ENCODE peak calls at places on chromosomes 11 and 22, in seven cellular contexts. Y, R, I, J, L, E and H are unnamed samples.
A peak's percentile ranks its signal among the peaks of the same experiment; 100 is the strongest.

GRCh38 chr22:40436460-40437431 is 66.4 kb downstream of the SGSM3 start:
- DNase-seq in Y (no peak), R (no peak), I (peak; percentile 56), J (peak; percentile 26), L (no peak), E (peak; percentile 58), H (peak; percentile 53)

GRCh38 chr11:22656128-22656527 is 10.3 kb upstream of the GAS2 start:
- DNase-seq in Y (no peak), R (no peak), I (no peak), J (no peak), L (no peak), E (no peak), H (no peak)

GRCh38 chr11:94934836-94935235 is 38.5 kb downstream of the CWC15 start:
- DNase-seq in Y (no peak), R (no peak), I (no peak), J (peak; percentile 26), L (no peak), E (no peak), H (no peak)

GRCh38 chr11:77654770-77655434 is 17.3 kb upstream of the CLNS1A start:
- DNase-seq in Y (no peak), R (no peak), I (no peak), J (no peak), L (no peak), E (no peak), H (no peak)

GRCh38 chr11:84036664-84037194 is 750.6 kb upstream of the CCDC90B start:
- DNase-seq in Y (no peak), R (no peak), I (no peak), J (no peak), L (no peak), E (no peak), H (no peak)

GRCh38 chr11:78131956-78132355 is 7.5 kb downstream of the ALG8 start:
- DNase-seq in Y (no peak), R (no peak), I (no peak), J (no peak), L (no peak), E (no peak), H (no peak)

GRCh38 chr11:11482726-11483125 is 129.7 kb upstream of the CSNK2A3 start:
- DNase-seq in Y (no peak), R (no peak), I (no peak), J (no peak), L (no peak), E (no peak), H (no peak)

GRCh38 chr11:61511383-61511782 is 2.8 kb downstream of the LRRC10B start:
- DNase-seq in Y (no peak), R (no peak), I (no peak), J (no peak), L (no peak), E (no peak), H (no peak)

GRCh38 chr11:69280994-69281393 is 13.0 kb upstream of the MYEOV start:
- DNase-seq in Y (no peak), R (no peak), I (no peak), J (no peak), L (no peak), E (no peak), H (no peak)

GRCh38 chr11:118304227-118304808 is at the start of gene CD3E:
- DNase-seq in Y (peak; percentile 56), R (no peak), I (no peak), J (peak; percentile 84), L (no peak), E (no peak), H (no peak)

GRCh38 chr11:36793542-36793926 is 195.5 kb upstream of the RAG2 start:
- DNase-seq in Y (no peak), R (no peak), I (no peak), J (no peak), L (no peak), E (no peak), H (peak; percentile 4)

GRCh38 chr11:120027546-120028180 is 110.2 kb downstream of the TRIM29 start:
- DNase-seq in Y (no peak), R (peak; percentile 42), I (no peak), J (no peak), L (no peak), E (no peak), H (no peak)

GRCh38 chr11:45294499-45294898 is 8.4 kb upstream of the SYT13 start:
- DNase-seq in Y (no peak), R (peak; percentile 65), I (no peak), J (no peak), L (no peak), E (no peak), H (no peak)

GRCh38 chr11:60251485-60252207 is 8.7 kb upstream of the MS4A4E start:
- DNase-seq in Y (no peak), R (no peak), I (no peak), J (peak; percentile 28), L (no peak), E (peak; percentile 30), H (peak; percentile 38)

GRCh38 chr11:65132988-65133700 is 1.2 kb downstream of the SYVN1 start:
- DNase-seq in Y (peak; percentile 60), R (no peak), I (peak; percentile 47), J (peak; percentile 70), L (no peak), E (no peak), H (peak; percentile 24)

GRCh38 chr11:34114014-34114413 is 8.6 kb downstream of the NAT10 start:
- DNase-seq in Y (no peak), R (no peak), I (no peak), J (no peak), L (no peak), E (no peak), H (no peak)

GRCh38 chr11:47572715-47573255 is 6.0 kb downstream of the KBTBD4 start:
- DNase-seq in Y (no peak), R (no peak), I (no peak), J (no peak), L (peak; percentile 33), E (no peak), H (no peak)

GRCh38 chr22:21102659-21103267 is 57.0 kb downstream of the LRRC74B start:
- DNase-seq in Y (peak; percentile 79), R (peak; percentile 87), I (peak; percentile 67), J (peak; percentile 79), L (peak; percentile 62), E (peak; percentile 93), H (peak; percentile 85)

GRCh38 chr11:128310005-128310404 is 277.4 kb downstream of the ETS1 start:
- DNase-seq in Y (no peak), R (no peak), I (no peak), J (no peak), L (no peak), E (no peak), H (no peak)

GRCh38 chr11:71118671-71119250 is 133.6 kb downstream of the SHANK2 start:
- DNase-seq in Y (no peak), R (no peak), I (no peak), J (no peak), L (no peak), E (no peak), H (no peak)

GRCh38 chr11:66976048-66976467 is 954 bp downstream of the C11orf86 start:
- DNase-seq in Y (no peak), R (no peak), I (no peak), J (no peak), L (peak; percentile 16), E (peak; percentile 78), H (peak; percentile 70)

GRCh38 chr11:8715501-8715900 is 32.9 kb downstream of the RPL27A start:
- DNase-seq in Y (no peak), R (no peak), I (no peak), J (no peak), L (no peak), E (no peak), H (no peak)

GRCh38 chr11:132623496-132623895 is 908.8 kb downstream of the OPCML start:
- DNase-seq in Y (no peak), R (no peak), I (no peak), J (no peak), L (peak; percentile 61), E (no peak), H (no peak)

GRCh38 chr22:37533995-37534394 is 14.8 kb upstream of the CARD10 start:
- DNase-seq in Y (no peak), R (no peak), I (no peak), J (no peak), L (no peak), E (no peak), H (peak; percentile 39)

GRCh38 chr11:67648796-67649613 is 1.5 kb downstream of the ACY3 start:
- DNase-seq in Y (no peak), R (no peak), I (peak; percentile 12), J (no peak), L (no peak), E (no peak), H (no peak)

GRCh38 chr11:4680341-4680740 is 17.3 kb downstream of the OR51E2 start:
- DNase-seq in Y (no peak), R (no peak), I (no peak), J (no peak), L (peak; percentile 59), E (no peak), H (no peak)

GRCh38 chr11:65915821-65916251 is 3.0 kb downstream of the C11orf68 start:
- DNase-seq in Y (no peak), R (peak; percentile 96), I (peak; percentile 85), J (no peak), L (no peak), E (no peak), H (no peak)

GRCh38 chr11:75782540-75783263 is 14.1 kb downstream of the DGAT2 start:
- DNase-seq in Y (no peak), R (no peak), I (no peak), J (no peak), L (no peak), E (no peak), H (no peak)

GRCh38 chr11:123211981-123212380 is 16.9 kb upstream of the CLMP start:
- DNase-seq in Y (no peak), R (no peak), I (no peak), J (no peak), L (no peak), E (no peak), H (no peak)

GRCh38 chr22:17767236-17768065 is 6.8 kb downstream of the BID start:
- DNase-seq in Y (peak; percentile 49), R (no peak), I (no peak), J (peak; percentile 71), L (no peak), E (no peak), H (no peak)

GRCh38 chr22:41563051-41563711 is 2.4 kb downstream of the CSDC2 start:
- DNase-seq in Y (no peak), R (no peak), I (peak; percentile 80), J (no peak), L (no peak), E (peak; percentile 42), H (peak; percentile 92)

GRCh38 chr11:82733444-82734119 is at the start of gene FAM181B:
- DNase-seq in Y (peak; percentile 22), R (peak; percentile 86), I (peak; percentile 72), J (peak; percentile 37), L (peak; percentile 5), E (peak; percentile 86), H (peak; percentile 75)

GRCh38 chr11:104462346-104462745 is 298.4 kb upstream of the PDGFD start:
- DNase-seq in Y (no peak), R (no peak), I (peak; percentile 19), J (no peak), L (no peak), E (no peak), H (no peak)

GRCh38 chr11:117851091-117851490 is 25.4 kb downstream of the FXYD6 start:
- DNase-seq in Y (no peak), R (no peak), I (peak; percentile 17), J (no peak), L (no peak), E (no peak), H (no peak)

GRCh38 chr11:77400775-77401469 is 73.0 kb downstream of the PAK1 start:
- DNase-seq in Y (no peak), R (no peak), I (no peak), J (no peak), L (no peak), E (no peak), H (peak; percentile 30)

GRCh38 chr22:47034076-47034808 is 271.8 kb downstream of the TBC1D22A start:
- DNase-seq in Y (no peak), R (no peak), I (no peak), J (no peak), L (no peak), E (no peak), H (no peak)

GRCh38 chr11:111674941-111675340 is 72.7 kb downstream of the SIK2 start:
- DNase-seq in Y (no peak), R (no peak), I (no peak), J (no peak), L (no peak), E (no peak), H (no peak)